ENCODE peak calls at places on chromosome 4, in ten cellular contexts. O, B, G, Z, Q, T, J, X, S and U are unnamed samples.

GRCh38 chr4:42420120-42420519 is 22.8 kb downstream of the SHISA3 start:
- DNase-seq in G (no peak), X (no peak), T (no peak), Q (no peak), O (peak; percentile 21), Z (no peak), J (no peak), S (peak; percentile 24), B (peak; percentile 8), U (no peak)

GRCh38 chr4:109912706-109913621 is at the start of gene EGF:
- DNase-seq in J (no peak), X (peak; percentile 41), G (no peak), O (peak; percentile 50), T (peak; percentile 17), B (peak; percentile 73), Q (peak; percentile 62), S (peak; percentile 38), Z (no peak), U (peak; percentile 23)

GRCh38 chr4:108193891-108194672 is 25.4 kb upstream of the LEF1 start:
- DNase-seq in X (no peak), Z (peak; percentile 41), O (no peak), B (peak; percentile 20), G (no peak), Q (no peak), S (peak; percentile 76), J (no peak), T (no peak), U (no peak)

GRCh38 chr4:47852121-47852520 is 14.3 kb upstream of the CORIN start:
- DNase-seq in X (no peak), O (peak; percentile 92), S (no peak), Q (peak; percentile 87), J (no peak), B (peak; percentile 44), T (peak; percentile 46), Z (no peak), G (no peak), U (no peak)

GRCh38 chr4:80142396-80143304 is 54.7 kb upstream of the PRDM8 start:
- DNase-seq in S (no peak), O (no peak), B (peak; percentile 33), J (no peak), X (no peak), G (no peak), Z (no peak), Q (peak; percentile 42), T (no peak), U (no peak)

GRCh38 chr4:6884341-6884870 is 25.2 kb upstream of the TBC1D14 start:
- DNase-seq in O (peak; percentile 15), J (no peak), T (no peak), G (no peak), B (peak; percentile 52), X (no peak), S (peak; percentile 57), Z (no peak), Q (no peak), U (no peak)

GRCh38 chr4:152464030-152464823 is 71.7 kb downstream of the FBXW7 start:
- DNase-seq in Z (no peak), J (no peak), Q (no peak), S (no peak), T (no peak), B (no peak), X (no peak), G (no peak), O (no peak), U (no peak)

GRCh38 chr4:17447675-17448298 is 64.1 kb downstream of the QDPR start:
- DNase-seq in S (peak; percentile 84), T (peak; percentile 51), O (peak; percentile 81), G (peak; percentile 37), X (peak; percentile 65), Z (peak; percentile 50), J (peak; percentile 76), B (peak; percentile 80), Q (peak; percentile 86), U (peak; percentile 57)

GRCh38 chr4:129358571-129358970 is 262.6 kb downstream of the C4orf33 start:
- DNase-seq in O (peak; percentile 40), B (peak; percentile 83), J (peak; percentile 81), G (no peak), S (no peak), T (peak; percentile 55), Z (no peak), Q (peak; percentile 39), X (no peak), U (no peak)

GRCh38 chr4:4671774-4672349 is 130.0 kb upstream of the STX18 start:
- DNase-seq in Z (no peak), S (no peak), X (no peak), G (no peak), Q (peak; percentile 63), T (no peak), O (peak; percentile 54), J (no peak), B (peak; percentile 42), U (no peak)

GRCh38 chr4:4672397-4672796 is 130.5 kb upstream of the STX18 start:
- DNase-seq in B (no peak), O (no peak), Z (no peak), J (no peak), T (no peak), X (no peak), S (no peak), Q (no peak), G (no peak), U (peak; percentile 33)

GRCh38 chr4:4670869-4671268 is 129.0 kb upstream of the STX18 start:
- DNase-seq in S (no peak), O (no peak), J (no peak), Q (no peak), X (no peak), G (no peak), T (no peak), B (peak; percentile 33), Z (peak; percentile 48), U (no peak)

GRCh38 chr4:4675051-4675581 is 133.3 kb upstream of the STX18 start:
- DNase-seq in S (no peak), G (no peak), X (no peak), J (no peak), Q (no peak), T (no peak), Z (no peak), O (no peak), B (no peak), U (no peak)

DNA sequence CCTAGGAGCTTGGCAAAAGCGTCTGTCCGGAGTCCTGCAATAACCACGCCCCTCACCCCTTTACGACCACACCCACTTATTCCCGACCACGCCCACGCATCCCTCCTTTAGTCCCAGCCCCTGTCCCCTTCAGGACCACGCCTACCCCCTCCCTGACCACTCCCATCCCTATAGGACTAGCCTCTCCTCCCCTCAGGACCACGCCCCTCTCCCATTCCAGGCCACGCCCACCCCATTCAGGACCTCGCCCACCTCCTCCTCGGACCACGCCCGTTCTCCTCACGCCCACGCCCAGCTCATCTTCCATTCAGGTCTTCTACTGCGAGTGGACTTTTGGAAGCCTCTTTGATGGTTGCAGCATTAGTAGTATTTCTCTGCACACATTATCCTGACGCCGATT is 131.2 kb upstream of the STX18 start:
- DNase-seq in T (no peak), J (no peak), Q (peak; percentile 88), X (peak; percentile 59), O (no peak), S (peak; percentile 87), Z (peak; percentile 97), G (no peak), B (peak; percentile 36), U (peak; percentile 69)
- H3K9ac ChIP-seq in T (no peak overlapping the region), J (no peak overlapping the region), Q (no peak overlapping the region), X (no peak overlapping the region), O (no peak overlapping the region), S (no peak overlapping the region), Z (no peak overlapping the region), G (no peak overlapping the region), B (no peak overlapping the region), U (no peak overlapping the region)

GRCh38 chr4:4427478-4427870 is 40.6 kb downstream of the NSG1 start:
- DNase-seq in Z (no peak), O (no peak), X (no peak), B (no peak), G (no peak), Q (no peak), J (no peak), S (no peak), T (peak; percentile 41), U (no peak)

GRCh38 chr4:4432341-4433125 is 45.6 kb downstream of the NSG1 start:
- DNase-seq in T (no peak), Q (no peak), X (no peak), Z (no peak), O (no peak), G (no peak), J (no peak), B (no peak), S (no peak), U (no peak)

GRCh38 chr4:4428966-4429875 is 42.3 kb downstream of the NSG1 start:
- DNase-seq in Q (no peak), T (no peak), X (no peak), J (no peak), S (no peak), G (no peak), B (no peak), O (no peak), Z (no peak), U (no peak)

GRCh38 chr4:4427886-4428285 is 41.0 kb downstream of the NSG1 start:
- DNase-seq in T (no peak), Q (no peak), B (no peak), O (no peak), G (no peak), X (no peak), S (no peak), J (no peak), Z (no peak), U (no peak)

DNA sequence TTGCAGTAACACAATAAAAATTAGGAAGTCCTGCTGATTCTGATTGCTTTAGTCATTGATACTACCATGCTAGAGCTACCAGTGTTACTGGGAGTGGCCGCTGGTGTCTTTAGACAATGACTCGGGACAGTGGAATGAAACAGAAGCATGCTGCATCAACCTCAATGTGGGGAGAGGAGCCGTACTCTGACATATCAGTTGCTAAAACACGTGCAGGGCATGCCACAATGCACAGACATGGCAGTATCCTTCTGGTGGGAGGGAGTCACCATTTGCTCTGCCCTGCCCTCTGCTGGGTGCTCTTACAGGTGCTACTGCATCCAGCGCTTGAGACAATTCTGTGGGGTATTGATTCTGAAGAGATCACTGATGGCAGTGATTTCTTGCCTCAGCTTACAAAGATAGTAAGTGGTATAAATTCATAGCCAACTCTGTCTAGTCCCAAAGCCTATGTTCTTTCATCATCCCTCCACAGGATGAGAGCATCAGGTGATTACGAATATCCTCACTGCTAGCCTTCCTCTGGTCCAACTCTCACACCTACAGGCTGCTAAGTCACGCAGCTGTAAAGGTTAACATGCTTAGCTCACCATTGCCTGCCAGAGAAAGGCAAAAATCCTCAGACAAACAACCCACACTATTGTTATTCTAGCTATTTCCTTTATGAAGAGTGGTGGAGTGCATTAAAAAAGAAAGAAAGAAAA is 43.7 kb downstream of the NSG1 start:
- DNase-seq in J (peak; percentile 66), O (peak; percentile 92), X (peak; percentile 43), B (peak; percentile 76), T (peak; percentile 74), Z (peak; percentile 74), Q (peak; percentile 98), G (no peak), S (peak; percentile 79), U (peak; percentile 29)
- H3K27ac ChIP-seq in J (no peak overlapping the region), O (no peak overlapping the region), X (no peak overlapping the region), B (no peak overlapping the region), T (no peak overlapping the region), Z (no peak overlapping the region), Q (peak overlapping the region; percentile 44), G (no peak overlapping the region), S (no peak overlapping the region), U (no peak overlapping the region)

GRCh38 chr4:102823464-102823863 is 3.9 kb downstream of the UBE2D3 start:
- DNase-seq in T (no peak), J (no peak), X (no peak), B (no peak), Q (no peak), O (no peak), S (no peak), Z (no peak), G (no peak), U (no peak)
- H3K4me1 ChIP-seq in T (peaks cover 26% of the 10 kb centered on the region), J (peaks cover 33% of the 10 kb centered on the region), X (peaks cover 7% of the 10 kb centered on the region), B (peaks cover 2% of the 10 kb centered on the region), Q (peaks cover 51% of the 10 kb centered on the region), O (peaks cover under 1% of the 10 kb centered on the region), S (peaks cover 36% of the 10 kb centered on the region), Z (peaks cover 6% of the 10 kb centered on the region), G (no peaks in the 10 kb centered on the region), U (peaks cover 12% of the 10 kb centered on the region)

GRCh38 chr4:94550851-94551250 is 99.1 kb downstream of the PDLIM5 start:
- DNase-seq in Q (no peak), G (no peak), T (no peak), S (no peak), X (no peak), J (no peak), B (no peak), O (no peak), Z (no peak), U (no peak)
- H3K9ac ChIP-seq in Q (no peak overlapping the region), G (no peak overlapping the region), T (no peak overlapping the region), S (no peak overlapping the region), X (no peak overlapping the region), J (no peak overlapping the region), B (no peak overlapping the region), O (no peak overlapping the region), Z (no peak overlapping the region), U (no peak overlapping the region)